ENCODE peak calls at places on chromosome 19, in five cellular contexts. E, G, P, B and A are unnamed samples. For H3K27me3, the result is how much of the 10 kb centered on the place peaks cover.

GRCh38 chr19:4705413-4706131 is 18.1 kb downstream of the DPP9 start:
- DNase-seq in G (no peak), E (no peak), B (no peak), P (no peak), A (no peak)

GRCh38 chr19:45152504-45153338 is 8.1 kb downstream of the NKPD1 start:
- DNase-seq in P (no peak), B (no peak), G (peak), E (peak), A (peak)

GRCh38 chr19:13146763-13147563 is 3.2 kb downstream of the STX10 start:
- DNase-seq in B (no peak), P (no peak), G (no peak), E (no peak), A (peak)

GRCh38 chr19:45370410-45371204 is at the start of gene ERCC2:
- DNase-seq in P (peak), B (peak), E (peak), G (peak), A (peak)

GRCh38 chr19:32222594-32222993 is 122.8 kb upstream of the ZNF507 start:
- DNase-seq in P (no peak), E (no peak), B (no peak), G (no peak), A (no peak)

GRCh38 chr19:39411832-39412099 is 703 bp upstream of the PLEKHG2 start:
- DNase-seq in G (peak), E (peak), P (peak), B (no peak), A (peak)

GRCh38 chr19:48501961-48502719 is 9.5 kb downstream of the LMTK3 start:
- DNase-seq in E (peak), G (no peak), B (peak), P (peak), A (no peak)

GRCh38 chr19:14101003-14101545 is 10.5 kb upstream of the SAMD1 start:
- DNase-seq in E (no peak), G (no peak), B (no peak), P (no peak), A (no peak)

GRCh38 chr19:10320602-10321416 is 5.0 kb upstream of the FDX2 start:
- DNase-seq in E (no peak), P (no peak), G (no peak), B (no peak), A (no peak)

GRCh38 chr19:16447015-16447384 is 24.8 kb downstream of the EPS15L1 start:
- DNase-seq in B (peak), P (no peak), E (no peak), G (no peak), A (peak)

GRCh38 chr19:23116802-23117571 is at the start of gene ZNF730:
- DNase-seq in P (peak), E (peak), B (peak), G (peak), A (peak)

GRCh38 chr19:39502640-39503417 is 4.1 kb downstream of the DLL3 start:
- DNase-seq in E (peak), B (peak), P (no peak), G (peak), A (peak)

GRCh38 chr19:17843908-17844490 is 3.8 kb downstream of the JAK3 start:
- DNase-seq in G (no peak), B (no peak), P (no peak), E (no peak), A (no peak)

GRCh38 chr19:13256918-13257317 is 106.7 kb downstream of the IER2 start:
- DNase-seq in G (no peak), B (no peak), E (no peak), P (no peak), A (no peak)

GRCh38 chr19:19096641-19097627 is 33.1 kb downstream of the SLC25A42 start:
- DNase-seq in B (no peak), E (no peak), G (no peak), P (no peak), A (no peak)
- H3K4me2 ChIP-seq in B (no peak), E (no peak), G (no peak), P (no peak), A (no peak)

GRCh38 chr19:1563251-1563650 is 4.9 kb downstream of the MEX3D start:
- DNase-seq in G (no peak), B (no peak), P (no peak), E (no peak), A (no peak)
- H3K27me3 ChIP-seq in G (under half), B (under half), P (under half), E (under half), A (under half)

GRCh38 chr19:30049226-30049625 is 107.2 kb downstream of the URI1 start:
- DNase-seq in P (no peak), E (no peak), G (no peak), B (no peak), A (no peak)

GRCh38 chr19:30049844-30050667 is 108.0 kb downstream of the URI1 start:
- DNase-seq in E (no peak), P (no peak), B (peak), G (no peak), A (peak)

GRCh38 chr19:30047355-30047895 is 105.4 kb downstream of the URI1 start:
- DNase-seq in G (no peak), B (no peak), E (no peak), P (no peak), A (no peak)

GRCh38 chr19:30046522-30046921 is 104.5 kb downstream of the URI1 start:
- DNase-seq in G (no peak), P (peak), E (peak), B (no peak), A (no peak)

DNA sequence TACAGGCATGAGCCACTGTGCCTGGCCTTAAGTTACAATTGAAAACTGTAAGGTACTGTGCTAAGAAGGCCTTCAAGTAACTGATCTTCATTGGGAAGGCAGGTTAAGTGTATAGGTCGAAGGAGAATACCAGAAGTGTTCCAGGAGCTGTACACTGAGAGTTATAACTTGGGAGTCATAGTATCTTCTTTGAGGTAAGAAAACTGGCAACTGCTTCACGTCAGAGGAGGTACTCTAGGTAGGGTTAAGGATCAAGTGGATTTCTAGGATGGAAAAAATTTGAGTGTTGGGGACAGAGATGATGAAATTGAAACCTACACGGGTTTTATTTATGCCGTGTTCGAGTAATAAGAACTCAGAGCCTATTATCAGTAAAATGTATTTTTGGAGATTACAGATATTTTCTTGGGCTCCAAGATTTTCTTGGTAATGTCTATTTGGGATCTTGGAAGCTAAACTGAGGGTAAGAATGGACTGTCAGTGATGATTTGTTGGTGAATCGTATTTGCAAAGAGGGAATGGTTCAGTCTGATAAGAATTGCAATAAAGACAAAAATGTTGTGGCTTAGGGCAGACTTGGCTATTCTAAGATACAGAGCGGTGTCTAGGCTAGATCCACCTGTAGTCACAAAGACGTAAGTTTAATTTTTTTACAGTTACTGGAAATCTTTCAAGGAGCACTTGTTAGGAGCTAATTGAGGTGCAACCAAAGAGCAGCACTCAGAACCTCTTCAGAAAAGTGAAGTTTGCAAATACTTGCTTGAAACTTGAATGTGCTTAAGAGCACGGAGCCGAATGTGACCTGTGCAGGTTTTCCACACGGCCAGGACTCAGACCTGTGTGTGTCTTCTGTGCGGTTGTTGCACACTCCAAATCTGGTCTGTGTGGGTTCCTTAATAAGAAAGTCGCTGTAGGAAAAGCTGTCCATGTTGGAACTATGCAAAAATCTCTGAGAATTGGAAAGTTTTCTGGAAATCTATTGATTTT is 102.5 kb downstream of the URI1 start:
- DNase-seq in E (no peak), G (no peak), B (no peak), P (no peak), A (no peak)
- H3K4me2 ChIP-seq in E (no peak), G (no peak), B (no peak), P (no peak), A (no peak)

GRCh38 chr19:38021356-38021755 is 114.3 kb downstream of the SIPA1L3 start:
- DNase-seq in G (no peak), B (no peak), P (no peak), E (no peak), A (no peak)

GRCh38 chr19:38023245-38023644 is 116.2 kb downstream of the SIPA1L3 start:
- DNase-seq in E (no peak), G (peak), B (peak), P (no peak), A (no peak)

GRCh38 chr19:38025908-38026307 is 118.9 kb downstream of the SIPA1L3 start:
- DNase-seq in E (no peak), B (no peak), G (no peak), P (no peak), A (no peak)

GRCh38 chr19:38024991-38025716 is 118.1 kb downstream of the SIPA1L3 start:
- DNase-seq in G (no peak), P (no peak), E (peak), B (no peak), A (no peak)

GRCh38 chr19:38023661-38024574 is 116.9 kb downstream of the SIPA1L3 start:
- DNase-seq in P (no peak), B (no peak), E (no peak), G (no peak), A (no peak)
- H3K27me3 ChIP-seq in P (under half), B (under half), E (under half), G (under half), A (under half)

DNA sequence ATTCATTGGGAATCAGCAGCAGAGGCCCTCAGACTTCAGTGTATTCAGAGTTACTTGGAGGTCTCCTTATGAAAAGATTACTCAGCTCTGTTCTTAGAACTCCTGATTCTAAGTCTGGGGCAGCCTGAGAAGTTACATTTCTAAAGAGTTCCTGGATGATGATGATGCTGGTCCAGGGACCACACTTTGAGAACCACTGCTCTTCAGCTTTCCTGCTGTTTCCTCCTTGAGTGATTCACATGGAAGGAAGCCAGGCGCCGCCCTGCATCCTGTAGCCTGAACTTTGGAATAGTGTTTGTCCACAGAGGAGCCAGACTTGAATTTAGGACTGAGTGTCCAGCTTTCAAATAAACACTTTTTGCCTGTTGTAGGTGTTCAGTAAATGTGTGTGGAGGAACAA is 2.9 kb downstream of the CEBPG start:
- DNase-seq in P (peak), E (no peak), G (peak), B (peak), A (peak)
- H3K4me2 ChIP-seq in P (peak), E (peak), G (peak), B (no peak), A (no peak)

DNA sequence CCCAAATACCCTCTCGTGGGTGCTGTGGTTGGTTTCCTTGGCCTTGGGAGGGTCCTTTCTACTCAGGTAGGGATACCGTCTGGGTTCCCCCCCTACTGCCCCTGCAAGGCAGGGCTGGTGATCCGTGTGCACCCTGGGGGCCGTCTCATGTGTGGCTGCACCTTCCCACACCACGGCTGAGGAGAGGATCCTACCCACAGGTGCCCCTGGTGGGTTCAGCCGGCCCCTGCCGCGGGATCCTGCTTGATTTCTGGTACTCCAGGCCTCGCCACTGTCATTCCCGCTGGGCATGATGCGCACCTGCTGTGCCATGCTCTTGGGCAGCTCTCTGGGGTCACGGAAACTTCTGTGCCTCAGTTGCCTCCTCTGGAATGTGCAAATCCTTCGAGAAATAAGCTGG is 30.8 kb downstream of the EFNA2 start:
- DNase-seq in P (no peak), G (no peak), B (no peak), E (no peak), A (no peak)
- H3K27me3 ChIP-seq in P (under half), G (under half), B (half or more), E (under half), A (under half)

GRCh38 chr19:53549354-53549753 is 11.4 kb downstream of the ZNF331 start:
- DNase-seq in E (peak), G (no peak), P (no peak), B (peak), A (peak)
- H3K4me2 ChIP-seq in E (peak), G (no peak), P (no peak), B (no peak), A (no peak)

DNA sequence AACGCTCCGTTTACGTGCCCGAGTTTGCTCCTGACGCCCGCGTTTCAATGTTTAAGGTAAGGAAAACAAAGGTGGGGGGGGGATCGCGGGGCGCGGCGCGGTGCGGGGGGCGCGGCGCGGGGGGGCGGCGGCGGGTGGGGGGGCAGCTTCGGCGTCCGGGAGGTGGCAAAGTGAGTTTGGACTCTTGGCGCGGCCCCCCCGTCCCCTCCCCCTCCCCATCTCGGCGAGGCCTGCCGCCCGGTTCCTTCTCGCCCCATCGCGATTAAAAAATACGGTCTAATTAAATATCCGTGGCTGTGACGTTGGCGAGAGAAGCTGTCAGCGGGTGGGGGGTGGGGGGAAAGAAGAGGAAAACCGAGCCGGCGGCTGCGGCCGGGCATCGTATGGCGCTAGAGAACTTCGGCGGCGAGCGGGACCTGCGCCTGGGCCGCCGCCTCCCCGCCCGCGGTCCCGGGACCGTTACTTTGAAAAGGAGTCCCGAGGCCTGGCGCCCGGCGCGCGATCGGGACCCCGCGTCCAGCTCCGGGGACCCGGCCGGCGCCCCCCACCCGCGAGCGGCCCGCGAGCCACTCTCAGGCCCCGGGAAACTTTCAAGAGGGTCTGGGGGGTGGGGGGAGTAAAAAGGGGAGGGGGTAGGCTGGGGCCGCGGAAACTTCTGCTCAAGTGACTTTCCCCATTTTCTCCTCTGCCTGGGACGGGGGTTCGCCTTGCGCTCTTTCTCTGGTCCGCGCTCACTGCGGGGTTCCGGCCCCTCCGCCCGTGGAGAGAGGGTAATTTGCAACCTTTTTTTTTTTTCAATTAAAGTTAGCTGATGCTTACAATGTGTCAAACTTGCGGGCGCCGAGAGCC is 146.3 kb upstream of the ZNF536 start:
- DNase-seq in B (no peak), E (peak), P (no peak), G (no peak), A (no peak)
- H3K27me3 ChIP-seq in B (half or more), E (half or more), P (under half), G (under half), A (under half)

GRCh38 chr19:8085606-8086464 is 33.3 kb downstream of the CCL25 start:
- DNase-seq in B (no peak), G (no peak), P (peak), E (no peak), A (no peak)

GRCh38 chr19:8081569-8082550 is 29.3 kb downstream of the CCL25 start:
- DNase-seq in P (no peak), E (peak), G (no peak), B (no peak), A (peak)

GRCh38 chr19:8086849-8087248 is 34.3 kb downstream of the CCL25 start:
- DNase-seq in B (no peak), P (no peak), G (no peak), E (no peak), A (no peak)

GRCh38 chr19:8083141-8083540 is 30.6 kb downstream of the CCL25 start:
- DNase-seq in E (no peak), B (no peak), G (no peak), P (no peak), A (no peak)

DNA sequence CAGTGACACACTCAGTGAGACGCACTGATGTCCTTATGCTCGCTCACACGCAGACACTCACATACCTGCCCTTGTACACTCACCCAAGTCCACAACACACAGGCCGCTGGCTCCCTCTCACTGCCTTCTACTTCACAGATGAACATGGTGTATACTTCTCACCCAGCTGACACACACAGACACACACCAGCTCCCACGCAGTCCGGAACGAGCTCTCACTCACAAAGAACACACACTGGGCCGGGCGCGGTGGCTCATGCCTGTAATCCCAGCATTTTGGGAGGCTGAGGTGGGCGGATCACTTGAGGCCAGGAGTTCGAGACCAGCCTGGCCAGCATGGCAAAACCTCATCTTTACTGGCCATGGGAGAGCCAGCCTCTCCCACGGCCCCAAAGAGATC is 31.6 kb downstream of the CCL25 start:
- DNase-seq in G (no peak), P (no peak), B (no peak), E (no peak), A (no peak)
- H3K4me2 ChIP-seq in G (no peak), P (no peak), B (no peak), E (no peak), A (no peak)

DNA sequence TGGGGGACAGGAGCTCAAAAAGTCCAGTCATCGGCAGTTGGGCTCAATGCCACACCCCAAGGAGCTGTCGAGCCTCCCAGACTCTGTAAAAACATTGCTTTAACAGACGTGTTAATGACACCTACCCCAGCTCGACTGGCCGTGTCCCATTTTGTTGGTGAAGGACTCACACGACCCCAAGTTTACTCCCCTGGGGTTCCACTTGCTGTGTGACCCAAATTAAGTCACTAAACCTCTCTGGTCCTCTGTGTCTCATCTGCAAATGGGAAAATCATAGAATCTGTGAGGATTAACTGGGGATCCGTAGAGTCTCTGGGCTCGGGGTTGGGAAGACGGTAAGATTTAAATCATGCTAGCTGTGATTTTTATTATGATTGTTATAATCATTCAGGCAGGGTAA is 7.1 kb downstream of the GNA15 start:
- DNase-seq in G (no peak), B (no peak), E (no peak), P (no peak), A (no peak)
- H3K27me3 ChIP-seq in G (under half), B (under half), E (under half), P (under half), A (under half)